ENCODE peak calls at places on chromosomes 2 and 18, in four cellular contexts. G, S, I and H are unnamed samples.

GRCh38 chr2:182954789-182955188 is 83.5 kb downstream of the NCKAP1 start:
- DNase-seq in G (no peak), S (no peak), I (no peak), H (no peak)

GRCh38 chr2:41924024-41924423 is 123.8 kb upstream of the PKDCC start:
- DNase-seq in G (no peak), S (no peak), I (no peak), H (no peak)

GRCh38 chr2:288002-288742 is at the start of gene ALKAL2:
- DNase-seq in G (no peak), S (no peak), I (no peak), H (peak; percentile 40)

GRCh38 chr2:133991606-133992168 is 262.2 kb upstream of the MGAT5 start:
- DNase-seq in G (no peak), S (no peak), I (no peak), H (no peak)

GRCh38 chr2:3115301-3116042 is 262.1 kb downstream of the EIPR1 start:
- DNase-seq in G (no peak), S (no peak), I (no peak), H (no peak)

GRCh38 chr2:196174424-196174823 is 3.0 kb upstream of the STK17B start:
- DNase-seq in G (no peak), S (no peak), I (no peak), H (no peak)

GRCh38 chr2:175205523-175205922 is 24.0 kb upstream of the ATP5MC3 start:
- DNase-seq in G (no peak), S (no peak), I (no peak), H (no peak)

GRCh38 chr2:148645925-148646559 is 1.5 kb downstream of the EPC2 start:
- DNase-seq in G (peak; percentile 86), S (peak; percentile 45), I (no peak), H (peak; percentile 73)

GRCh38 chr2:133566967-133567645 is 1.2 kb downstream of the NCKAP5 start:
- DNase-seq in G (peak; percentile 25), S (no peak), I (no peak), H (peak; percentile 6)

GRCh38 chr2:23460228-23460627 is 75.2 kb downstream of the KLHL29 start:
- DNase-seq in G (peak; percentile 43), S (no peak), I (peak; percentile 24), H (no peak)

DNA sequence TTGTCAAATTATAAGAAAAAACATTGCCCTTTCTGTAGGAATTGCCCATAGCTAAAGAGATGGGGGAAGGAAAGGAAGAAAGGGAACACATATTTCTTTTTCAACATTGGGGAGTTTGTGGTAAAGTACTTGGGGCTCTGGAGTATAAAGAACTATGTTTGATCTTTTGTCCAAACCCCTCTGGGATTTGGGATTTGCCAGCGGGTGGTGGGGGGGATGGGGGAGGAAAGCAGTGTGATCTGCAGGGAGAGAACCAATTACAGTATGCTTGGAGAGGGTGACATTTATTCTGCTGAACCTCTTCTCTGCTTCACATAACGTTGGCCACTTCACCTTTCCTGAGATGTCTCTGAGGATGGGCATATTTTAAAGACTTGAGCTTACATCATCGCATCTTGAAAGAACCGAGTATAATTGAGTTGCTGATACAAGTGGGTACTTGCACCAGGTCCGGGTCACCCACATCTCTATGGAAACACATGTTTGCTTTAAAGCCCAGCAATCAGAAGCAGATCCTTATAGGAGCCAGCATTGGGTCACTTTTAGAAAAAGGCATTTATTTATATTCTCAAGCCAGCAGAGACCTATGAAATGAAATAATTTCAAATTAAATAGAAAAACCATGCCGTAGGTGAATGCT is 73.1 kb downstream of the SPATS2L start:
- DNase-seq in G (no peak), S (no peak), I (no peak), H (no peak)
- H3K4me1 ChIP-seq in G (peaks cover 72% of the 10 kb centered on the region), S (peaks cover 17% of the 10 kb centered on the region), I (peaks cover 94% of the 10 kb centered on the region), H (peaks cover 56% of the 10 kb centered on the region)

DNA sequence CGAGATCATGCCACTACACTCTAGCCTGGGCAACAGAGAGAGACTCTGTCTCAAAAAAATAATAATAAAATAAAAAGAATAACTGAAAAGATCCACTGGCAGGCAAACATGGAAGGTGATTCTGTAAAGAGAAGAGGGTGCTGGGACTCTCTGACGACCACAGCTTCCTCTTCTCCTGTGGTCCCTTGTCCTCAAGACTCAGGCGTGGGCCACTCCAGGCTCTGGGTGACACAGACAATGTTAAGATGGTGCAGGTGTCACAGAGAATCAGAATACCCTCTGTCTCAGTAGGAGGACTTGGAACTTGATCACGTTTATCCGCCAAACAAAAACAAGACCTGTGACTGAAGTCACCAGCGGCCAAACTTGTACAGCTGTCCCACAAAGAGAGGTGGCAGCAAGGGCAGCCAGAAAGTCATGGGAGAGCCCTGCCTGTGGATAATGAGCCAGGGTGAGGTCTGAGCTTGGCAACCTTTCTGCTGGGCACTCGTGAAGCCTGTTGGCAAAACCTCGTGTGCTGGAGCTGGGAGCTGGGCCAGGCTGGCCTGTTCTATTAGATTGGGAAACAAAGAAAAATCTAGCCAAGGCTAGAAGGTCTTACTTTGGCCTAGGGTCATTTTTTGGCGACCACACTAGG is 76.4 kb upstream of the ITGA6 start:
- DNase-seq in G (no peak), S (peak; percentile 88), I (no peak), H (peak; percentile 97)
- H3K4me1 ChIP-seq in G (peaks cover 11% of the 10 kb centered on the region), S (no peaks in the 10 kb centered on the region), I (no peaks in the 10 kb centered on the region), H (peaks cover 64% of the 10 kb centered on the region)

GRCh38 chr2:158775273-158776027 is 19.7 kb upstream of the DAPL1 start:
- DNase-seq in G (no peak), S (no peak), I (no peak), H (no peak)
- H3K4me1 ChIP-seq in G (peaks cover 5% of the 10 kb centered on the region), S (no peaks in the 10 kb centered on the region), I (no peaks in the 10 kb centered on the region), H (peaks cover 13% of the 10 kb centered on the region)

DNA sequence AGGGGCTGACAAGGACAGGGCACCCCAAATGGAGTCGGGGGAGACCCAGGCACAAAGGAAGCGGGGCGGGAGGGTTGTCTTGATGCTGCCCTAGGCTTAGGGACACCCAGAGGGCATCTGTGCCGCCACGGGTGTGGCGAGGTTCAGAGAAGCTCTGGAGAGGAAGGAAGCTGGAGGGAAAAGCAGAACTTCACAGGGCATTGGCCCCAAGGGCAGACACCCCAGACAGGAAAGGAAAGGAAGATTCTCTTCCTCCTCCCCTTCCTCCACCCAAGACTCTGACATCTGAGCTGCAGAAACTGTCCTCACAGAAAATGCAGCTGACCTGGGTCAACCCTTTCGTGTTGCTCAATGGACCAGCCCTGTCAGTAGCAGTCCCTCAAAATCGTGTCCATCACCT is 25.6 kb downstream of the DNMT3A start:
- DNase-seq in G (no peak), S (no peak), I (no peak), H (peak; percentile 65)
- H3K4me1 ChIP-seq in G (peaks cover 6% of the 10 kb centered on the region), S (peaks cover 14% of the 10 kb centered on the region), I (peaks cover 3% of the 10 kb centered on the region), H (peaks cover 48% of the 10 kb centered on the region)

GRCh38 chr18:49175476-49175875 is 224.7 kb upstream of the SMAD7 start:
- DNase-seq in G (no peak), S (no peak), I (no peak), H (no peak)

GRCh38 chr18:49179222-49179621 is 228.5 kb upstream of the SMAD7 start:
- DNase-seq in G (no peak), S (no peak), I (no peak), H (no peak)

GRCh38 chr18:49177071-49177470 is 226.3 kb upstream of the SMAD7 start:
- DNase-seq in G (no peak), S (no peak), I (no peak), H (no peak)

GRCh38 chr18:49178736-49179135 is 228.0 kb upstream of the SMAD7 start:
- DNase-seq in G (peak; percentile 48), S (no peak), I (no peak), H (peak; percentile 73)

GRCh38 chr18:49177812-49178211 is 227.0 kb upstream of the SMAD7 start:
- DNase-seq in G (no peak), S (no peak), I (no peak), H (no peak)
- H3K4me1 ChIP-seq in G (peaks cover 17% of the 10 kb centered on the region), S (no peaks in the 10 kb centered on the region), I (no peaks in the 10 kb centered on the region), H (peaks cover 29% of the 10 kb centered on the region)

GRCh38 chr2:11329759-11330158 is 14.7 kb downstream of the ROCK2 start:
- DNase-seq in G (no peak), S (no peak), I (no peak), H (no peak)

GRCh38 chr2:11327871-11328270 is 16.6 kb downstream of the ROCK2 start:
- DNase-seq in G (no peak), S (no peak), I (no peak), H (no peak)

GRCh38 chr2:11321847-11322246 is 22.6 kb downstream of the ROCK2 start:
- DNase-seq in G (no peak), S (no peak), I (no peak), H (no peak)

GRCh38 chr2:11326692-11327211 is 17.7 kb downstream of the ROCK2 start:
- DNase-seq in G (no peak), S (no peak), I (no peak), H (no peak)

DNA sequence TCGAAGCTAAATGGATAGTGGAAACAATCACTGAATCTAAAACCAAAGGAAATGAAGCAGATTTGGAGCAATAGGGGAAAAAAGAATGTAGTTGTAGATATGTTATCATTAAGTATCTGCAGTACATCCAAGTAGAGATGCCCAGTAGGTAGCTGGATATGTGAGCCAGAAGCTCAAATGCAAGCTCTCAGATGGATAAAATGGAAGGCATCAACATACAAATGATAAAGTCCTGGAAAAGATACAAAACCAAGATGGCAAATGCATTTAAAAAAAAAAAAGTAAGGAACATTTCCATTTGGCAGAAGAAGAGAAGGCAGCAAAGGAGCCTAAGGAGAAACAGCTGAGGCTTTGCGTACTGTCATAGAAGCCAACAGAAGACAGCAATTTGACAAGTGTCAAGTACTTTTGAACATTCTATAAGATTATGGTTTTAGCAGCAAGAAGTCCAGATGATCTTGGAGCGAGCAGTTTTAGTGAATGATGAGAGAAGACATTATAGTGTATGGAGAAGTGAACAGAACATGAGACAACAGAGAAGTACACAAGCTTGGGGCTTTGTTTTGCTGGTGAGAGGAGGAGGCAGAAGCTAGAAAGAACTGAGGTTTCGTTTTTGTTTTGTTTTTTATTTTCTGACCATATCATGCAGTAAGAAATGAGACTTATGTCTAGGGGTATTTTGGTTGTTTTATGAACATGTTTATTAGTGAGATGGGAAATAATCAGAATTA is 18.3 kb downstream of the ROCK2 start:
- DNase-seq in G (no peak), S (no peak), I (no peak), H (no peak)
- H3K4me1 ChIP-seq in G (peaks cover 16% of the 10 kb centered on the region), S (no peaks in the 10 kb centered on the region), I (peaks cover 5% of the 10 kb centered on the region), H (peaks cover 5% of the 10 kb centered on the region)

GRCh38 chr2:216702756-216703155 is 7.4 kb upstream of the IGFBP5 start:
- DNase-seq in G (no peak), S (no peak), I (no peak), H (no peak)

GRCh38 chr2:216698895-216699294 is 3.5 kb upstream of the IGFBP5 start:
- DNase-seq in G (peak; percentile 63), S (peak; percentile 36), I (peak; percentile 27), H (peak; percentile 31)

GRCh38 chr2:216700088-216700567 is 4.8 kb upstream of the IGFBP5 start:
- DNase-seq in G (no peak), S (no peak), I (no peak), H (no peak)

GRCh38 chr2:216700778-216701177 is 5.4 kb upstream of the IGFBP5 start:
- DNase-seq in G (no peak), S (no peak), I (no peak), H (no peak)

GRCh38 chr2:216701544-216701943 is 6.2 kb upstream of the IGFBP5 start:
- DNase-seq in G (no peak), S (no peak), I (no peak), H (no peak)
- H3K4me1 ChIP-seq in G (peaks cover under 1% of the 10 kb centered on the region), S (no peaks in the 10 kb centered on the region), I (no peaks in the 10 kb centered on the region), H (no peaks in the 10 kb centered on the region)

DNA sequence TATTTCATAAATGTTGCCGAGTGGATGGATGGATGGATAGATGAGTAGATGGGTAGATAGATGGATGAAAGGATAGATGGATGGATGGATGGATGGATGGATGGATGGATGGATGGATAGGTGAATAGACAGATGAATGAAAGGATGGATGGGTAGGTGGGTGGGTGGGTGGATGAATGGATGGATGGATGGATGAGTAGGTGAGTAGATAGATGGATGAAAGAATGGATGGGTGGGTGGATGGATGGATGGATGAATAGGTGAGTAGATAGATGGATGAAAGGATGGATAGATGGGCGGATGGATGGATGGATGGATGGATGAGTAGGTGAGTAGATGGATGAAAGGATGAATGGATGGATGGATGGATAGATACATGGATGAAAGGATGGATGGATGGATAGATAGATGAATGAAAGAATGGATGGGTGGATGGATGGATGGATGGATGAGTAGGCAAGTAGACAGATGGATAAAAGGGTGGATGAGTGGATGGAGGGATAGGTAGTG is 104.3 kb downstream of the SMAD7 start:
- DNase-seq in G (no peak), S (no peak), I (no peak), H (no peak)
- H3K4me1 ChIP-seq in G (peaks cover 32% of the 10 kb centered on the region), S (no peaks in the 10 kb centered on the region), I (peaks cover 29% of the 10 kb centered on the region), H (peaks cover 20% of the 10 kb centered on the region)